ENCODE peak calls at places on chromosomes 3 and 15, in five cellular contexts. Y is neuronal stem cell, U is mesenchymal stem cell, V is trophoblast cell, Z is H1. Q is an unnamed sample.
A peak's percentile ranks its signal among the peaks of the same experiment; 100 is the strongest.

GRCh38 chr3:9153763-9154601 is 95.5 kb downstream of the SRGAP3 start:
- DNase-seq in Y (no peak), U (no peak), V (peak; percentile 15), Z (no peak), Q (no peak)

GRCh38 chr3:140093742-140094141 is 158.8 kb downstream of the CLSTN2 start:
- DNase-seq in Y (no peak), U (no peak), V (no peak), Z (no peak), Q (peak; percentile 46)

GRCh38 chr15:71493526-71493925 is 316.8 kb upstream of the NR2E3 start:
- DNase-seq in Y (no peak), U (no peak), V (no peak), Z (no peak), Q (no peak)

GRCh38 chr3:129282727-129283327 is 4.2 kb downstream of the HMCES start:
- DNase-seq in Y (no peak), U (no peak), V (no peak), Z (no peak), Q (peak; percentile 47)

GRCh38 chr15:44315773-44316465 is 27.4 kb downstream of the GOLM2 start:
- DNase-seq in Y (no peak), U (no peak), V (no peak), Z (no peak), Q (no peak)

GRCh38 chr3:47780727-47781325 is 867 bp downstream of the SMARCC1 start:
- DNase-seq in Y (peak; percentile 37), U (peak; percentile 64), V (no peak), Z (no peak), Q (peak; percentile 32)

GRCh38 chr15:53625962-53626845 is 133.3 kb downstream of the WDR72 start:
- DNase-seq in Y (no peak), U (no peak), V (no peak), Z (no peak), Q (no peak)

GRCh38 chr3:140545756-140546155 is 132.1 kb upstream of the TRIM42 start:
- DNase-seq in Y (no peak), U (no peak), V (peak; percentile 56), Z (no peak), Q (no peak)

GRCh38 chr15:85768595-85769168 is 26.0 kb downstream of the KLHL25 start:
- DNase-seq in Y (no peak), U (no peak), V (no peak), Z (no peak), Q (no peak)

GRCh38 chr3:181252626-181253025 is 263.1 kb upstream of the DNAJC19 start:
- DNase-seq in Y (no peak), U (no peak), V (no peak), Z (no peak), Q (no peak)

GRCh38 chr15:70023769-70024491 is 73.8 kb downstream of the TLE3 start:
- DNase-seq in Y (no peak), U (peak; percentile 9), V (no peak), Z (no peak), Q (peak; percentile 36)

GRCh38 chr3:4826237-4827100 is 152.8 kb upstream of the BHLHE40 start:
- DNase-seq in Y (no peak), U (no peak), V (no peak), Z (peak; percentile 39), Q (no peak)

GRCh38 chr15:90610220-90610619 is 80.5 kb downstream of the CRTC3 start:
- DNase-seq in Y (no peak), U (peak; percentile 48), V (no peak), Z (no peak), Q (peak; percentile 89)

GRCh38 chr15:77617507-77618285 is 15.0 kb downstream of the LINGO1 start:
- DNase-seq in Y (no peak), U (no peak), V (no peak), Z (no peak), Q (no peak)

GRCh38 chr15:49301562-49301961 is 121.5 kb upstream of the FGF7 start:
- DNase-seq in Y (no peak), U (no peak), V (no peak), Z (no peak), Q (peak; percentile 50)

GRCh38 chr3:138412821-138413531 is 21.4 kb upstream of the ESYT3 start:
- DNase-seq in Y (no peak), U (peak; percentile 50), V (no peak), Z (no peak), Q (peak; percentile 39)

GRCh38 chr15:49900836-49901235 is 218.2 kb downstream of the ATP8B4 start:
- DNase-seq in Y (no peak), U (no peak), V (no peak), Z (no peak), Q (no peak)

GRCh38 chr3:12733566-12733965 is 25.5 kb downstream of the TMEM40 start:
- DNase-seq in Y (no peak), U (no peak), V (no peak), Z (no peak), Q (no peak)

GRCh38 chr3:123800352-123800682 is 83.8 kb downstream of the MYLK start:
- DNase-seq in Y (no peak), U (no peak), V (no peak), Z (no peak), Q (no peak)

GRCh38 chr15:44029940-44030568 is 165.0 kb downstream of the FRMD5 start:
- DNase-seq in Y (no peak), U (peak; percentile 72), V (no peak), Z (no peak), Q (peak; percentile 60)

GRCh38 chr3:98180311-98180710 is 13.8 kb downstream of the OR5H15 start:
- DNase-seq in Y (no peak), U (no peak), V (no peak), Z (no peak), Q (no peak)

GRCh38 chr15:98160236-98160635 is 199.7 kb downstream of the ARRDC4 start:
- DNase-seq in Y (no peak), U (no peak), V (no peak), Z (no peak), Q (no peak)

GRCh38 chr3:44914936-44915335 is 40.5 kb downstream of the TGM4 start:
- DNase-seq in Y (no peak), U (no peak), V (no peak), Z (no peak), Q (no peak)

GRCh38 chr3:194637066-194637465 is 3.8 kb upstream of the TMEM44 start:
- DNase-seq in Y (no peak), U (no peak), V (no peak), Z (no peak), Q (no peak)

GRCh38 chr15:42152196-42152920 is 4.1 kb downstream of the PLA2G4F start:
- DNase-seq in Y (no peak), U (no peak), V (no peak), Z (no peak), Q (no peak)

DNA sequence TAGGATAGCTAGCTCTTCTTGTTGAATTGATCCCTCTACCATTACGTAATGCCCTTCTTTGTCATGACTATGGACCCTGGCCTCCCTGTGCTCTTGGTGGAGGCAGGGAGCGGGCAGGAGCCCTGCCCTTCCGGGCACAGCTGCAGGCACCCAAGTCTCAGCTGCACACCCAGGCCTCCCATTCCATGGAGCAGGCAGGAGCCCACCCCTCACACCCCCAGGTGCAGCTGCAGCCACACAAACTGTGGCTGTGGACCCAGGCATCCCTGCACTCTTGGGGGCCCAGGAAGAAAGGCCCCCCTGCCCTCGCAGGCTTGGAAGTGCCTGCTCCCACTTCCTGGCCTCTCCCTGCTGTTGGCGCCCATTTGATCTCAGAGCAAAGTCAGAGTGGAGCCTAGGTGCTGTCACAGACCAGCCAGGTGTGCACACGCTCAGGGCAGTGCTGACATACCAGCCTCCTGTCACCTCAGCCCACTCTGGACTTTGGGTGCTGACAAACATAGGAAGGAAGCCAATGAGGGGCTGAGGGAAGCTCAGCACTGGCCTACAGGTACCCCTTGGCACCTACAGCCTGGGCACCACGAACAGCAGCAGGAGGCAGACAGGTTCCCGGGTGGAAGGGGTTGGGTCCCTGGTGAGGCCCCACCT is 53.0 kb downstream of the SLMAP start:
- DNase-seq in Y (no peak), U (no peak), V (no peak), Z (no peak), Q (no peak)
- H4K91ac ChIP-seq in Y (no peak overlapping the region), U (no peak overlapping the region), V (no peak overlapping the region), Z (no peak overlapping the region), Q (no peak overlapping the region)

GRCh38 chr3:127217594-127218456 is 24.9 kb downstream of the PRR23E start:
- DNase-seq in Y (no peak), U (no peak), V (no peak), Z (no peak), Q (peak; percentile 1)

GRCh38 chr3:127220497-127220896 is 27.6 kb downstream of the PRR23E start:
- DNase-seq in Y (no peak), U (no peak), V (no peak), Z (no peak), Q (no peak)

GRCh38 chr3:127216415-127217261 is 23.7 kb downstream of the PRR23E start:
- DNase-seq in Y (no peak), U (no peak), V (no peak), Z (no peak), Q (no peak)

GRCh38 chr3:127215714-127216414 is 22.9 kb downstream of the PRR23E start:
- DNase-seq in Y (no peak), U (no peak), V (no peak), Z (no peak), Q (no peak)

DNA sequence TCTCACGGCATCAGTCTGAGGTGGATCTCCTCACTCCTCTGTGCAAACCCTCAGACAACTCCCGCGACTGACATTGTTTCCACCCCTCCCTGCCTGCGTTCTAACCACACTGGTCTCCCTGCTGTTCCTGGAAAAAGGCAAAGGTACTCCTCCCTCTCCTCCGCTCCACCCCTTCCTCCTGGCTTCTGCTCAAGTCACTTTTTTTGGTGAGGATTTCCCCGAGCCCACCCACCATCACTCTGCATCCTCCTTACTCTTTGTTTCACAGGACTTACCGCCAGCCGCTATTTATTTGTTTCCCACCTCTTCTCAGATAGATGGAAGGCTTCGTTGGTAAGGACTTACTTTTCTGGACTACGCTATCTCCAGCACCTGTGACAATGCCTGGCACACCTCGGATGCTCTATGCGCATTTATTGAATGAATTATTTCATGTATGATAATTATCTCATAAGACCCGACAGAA is 25.6 kb downstream of the PRR23E start:
- DNase-seq in Y (no peak), U (no peak), V (no peak), Z (no peak), Q (no peak)
- H3K4me1 ChIP-seq in Y (peaks cover 18% of the 10 kb centered on the region), U (no peaks in the 10 kb centered on the region), V (no peaks in the 10 kb centered on the region), Z (no peaks in the 10 kb centered on the region), Q (no peaks in the 10 kb centered on the region)

DNA sequence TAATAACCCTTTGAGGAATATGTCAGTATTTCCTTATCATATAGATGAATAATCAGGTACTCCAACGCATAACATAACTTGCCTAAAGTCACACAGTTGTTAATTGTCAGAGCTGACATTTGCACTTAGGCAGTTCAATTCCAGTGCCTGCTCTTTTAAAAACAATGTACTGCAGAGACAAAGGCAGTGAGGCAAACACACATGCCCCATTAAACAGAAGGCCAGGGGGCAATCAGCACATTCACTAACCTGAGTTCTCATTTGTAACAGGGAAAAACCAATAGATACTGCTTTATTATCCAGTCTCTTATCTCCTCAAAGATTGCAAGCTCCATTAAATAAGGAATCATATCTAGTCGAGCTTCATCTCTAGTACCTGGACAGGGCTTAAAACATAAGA is 1017.4 kb downstream of the SQOR start:
- DNase-seq in Y (peak; percentile 46), U (no peak), V (no peak), Z (no peak), Q (no peak)
- H3K36me3 ChIP-seq in Y (no peaks in the 10 kb centered on the region), U (no peaks in the 10 kb centered on the region), V (no peaks in the 10 kb centered on the region), Z (no peaks in the 10 kb centered on the region), Q (no peaks in the 10 kb centered on the region)

DNA sequence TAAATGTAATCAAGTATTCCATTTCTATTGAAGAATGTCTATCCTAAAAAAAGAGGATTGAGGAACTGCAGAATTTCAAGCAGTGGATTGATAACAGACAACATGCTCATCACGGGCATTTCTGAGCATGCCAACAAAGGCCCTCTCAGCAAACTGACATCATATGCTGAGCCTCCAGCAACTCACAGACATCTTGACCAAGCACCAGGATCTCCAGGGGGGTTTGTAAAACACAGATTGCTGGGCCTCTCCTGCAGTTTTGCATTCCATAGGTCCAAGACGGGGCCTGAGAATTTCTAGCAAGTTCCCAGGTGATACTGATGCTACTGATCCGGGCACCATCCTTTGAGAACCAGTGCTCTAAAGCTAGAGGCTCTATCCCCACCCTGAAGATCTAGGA is 85.0 kb downstream of the FOXP1 start:
- DNase-seq in Y (no peak), U (no peak), V (no peak), Z (no peak), Q (no peak)
- H4K91ac ChIP-seq in Y (no peak overlapping the region), U (no peak overlapping the region), V (peak overlapping the region; percentile 86), Z (peak overlapping the region; percentile 12), Q (no peak overlapping the region)

Q was measured in IMR-90.